ENCODE peak calls at places on chromosomes 16 and 17, in seven cellular contexts. E is tibial nerve, H is mucosa of descending colon, V is lower lobe of right lung, O is astrocyte of the spinal cord, I is endodermal cell, L is breast epithelium. Q is an unnamed sample.

GRCh38 chr17:82228842-82229685 is at the start of gene SLC16A3:
- DNase-seq in E (no peak), H (peak; percentile 83), V (peak; percentile 87), O (peak; percentile 63), I (peak; percentile 88), L (no peak), Q (no peak)

GRCh38 chr17:17613708-17614114 is 22.2 kb upstream of the PEMT start:
- DNase-seq in E (peak; percentile 40), H (no peak), V (no peak), O (peak; percentile 73), I (peak; percentile 95), L (peak; percentile 29), Q (peak; percentile 96)

GRCh38 chr16:86783626-86784266 is 205.4 kb downstream of the FOXL1 start:
- DNase-seq in E (no peak), H (no peak), V (no peak), O (peak; percentile 60), I (no peak), L (peak; percentile 95), Q (no peak)

GRCh38 chr16:90018297-90019200 is 707 bp downstream of the DBNDD1 start:
- DNase-seq in E (no peak), H (peak; percentile 46), V (no peak), O (no peak), I (peak; percentile 79), L (no peak), Q (peak; percentile 49)

GRCh38 chr17:28372945-28373274 is 1.4 kb downstream of the SARM1 start:
- DNase-seq in E (no peak), H (no peak), V (no peak), O (no peak), I (no peak), L (no peak), Q (peak; percentile 29)

GRCh38 chr16:81491522-81492188 is 47.0 kb downstream of the CMIP start:
- DNase-seq in E (no peak), H (peak; percentile 14), V (no peak), O (peak; percentile 34), I (no peak), L (no peak), Q (no peak)

GRCh38 chr17:50642722-50643656 is 8.3 kb downstream of the ABCC3 start:
- DNase-seq in E (no peak), H (peak; percentile 22), V (no peak), O (no peak), I (peak; percentile 49), L (no peak), Q (no peak)

GRCh38 chr17:58756246-58757161 is 850 bp downstream of the PPM1E start:
- DNase-seq in E (no peak), H (no peak), V (no peak), O (no peak), I (peak; percentile 76), L (no peak), Q (peak; percentile 22)

GRCh38 chr16:3101841-3102470 is 2.9 kb upstream of the ZSCAN10 start:
- DNase-seq in E (no peak), H (peak; percentile 38), V (no peak), O (no peak), I (peak; percentile 89), L (no peak), Q (no peak)

GRCh38 chr17:47956818-47957590 is 679 bp downstream of the PRR15L start:
- DNase-seq in E (no peak), H (peak; percentile 54), V (no peak), O (no peak), I (no peak), L (no peak), Q (no peak)

GRCh38 chr16:82699262-82699661 is 72.5 kb downstream of the CDH13 start:
- DNase-seq in E (no peak), H (no peak), V (no peak), O (no peak), I (no peak), L (no peak), Q (no peak)

GRCh38 chr16:87411375-87412271 is 19.5 kb downstream of the MAP1LC3B start:
- DNase-seq in E (no peak), H (no peak), V (no peak), O (no peak), I (peak; percentile 31), L (no peak), Q (no peak)

GRCh38 chr17:40023590-40024292 is 8.5 kb downstream of the CSF3 start:
- DNase-seq in E (no peak), H (peak; percentile 85), V (peak; percentile 86), O (peak; percentile 35), I (peak; percentile 43), L (no peak), Q (peak; percentile 36)

GRCh38 chr16:4936181-4936990 is 562 bp downstream of the PPL start:
- DNase-seq in E (no peak), H (peak; percentile 71), V (peak; percentile 75), O (no peak), I (peak; percentile 85), L (peak; percentile 57), Q (no peak)

GRCh38 chr17:17077861-17078732 is 35.8 kb downstream of the MPRIP start:
- DNase-seq in E (no peak), H (peak; percentile 79), V (peak; percentile 38), O (no peak), I (no peak), L (no peak), Q (no peak)

GRCh38 chr17:73131993-73132595 is 32.7 kb upstream of the SSTR2 start:
- DNase-seq in E (no peak), H (no peak), V (no peak), O (no peak), I (peak; percentile 39), L (no peak), Q (no peak)

GRCh38 chr16:50207652-50208051 is 54.5 kb downstream of the TENT4B start:
- DNase-seq in E (no peak), H (no peak), V (no peak), O (peak; percentile 74), I (no peak), L (no peak), Q (no peak)

GRCh38 chr16:85149776-85150175 is 37.5 kb upstream of the CIBAR2 start:
- DNase-seq in E (no peak), H (no peak), V (no peak), O (no peak), I (no peak), L (peak; percentile 84), Q (no peak)

GRCh38 chr17:41131979-41132378 is 8.0 kb upstream of the KRTAP4-12 start:
- DNase-seq in E (no peak), H (no peak), V (no peak), O (no peak), I (no peak), L (no peak), Q (no peak)

GRCh38 chr16:85393674-85394510 is 219.2 kb upstream of the GSE1 start:
- DNase-seq in E (peak; percentile 31), H (peak; percentile 81), V (peak; percentile 80), O (peak; percentile 60), I (peak; percentile 92), L (no peak), Q (peak; percentile 56)

GRCh38 chr16:5873221-5873620 is 775.6 kb upstream of the EEF2KMT start:
- DNase-seq in E (no peak), H (no peak), V (no peak), O (no peak), I (no peak), L (no peak), Q (no peak)

GRCh38 chr16:17367932-17368331 is 102.8 kb downstream of the XYLT1 start:
- DNase-seq in E (no peak), H (no peak), V (no peak), O (peak; percentile 85), I (peak; percentile 96), L (no peak), Q (peak; percentile 6)

GRCh38 chr17:81097943-81098308 is 63.0 kb downstream of the BAIAP2 start:
- DNase-seq in E (no peak), H (peak; percentile 58), V (peak; percentile 76), O (peak; percentile 32), I (no peak), L (no peak), Q (peak; percentile 63)
- H3K4me3 ChIP-seq in E (no peak overlapping the region), H (no peak overlapping the region), V (peak overlapping the region; percentile 30), O (peak overlapping the region; percentile 20), I (no peak overlapping the region), L (no peak overlapping the region), Q (peak overlapping the region; percentile 13)

GRCh38 chr16:79188115-79188779 is 412.3 kb downstream of the MAF start:
- DNase-seq in E (no peak), H (no peak), V (no peak), O (no peak), I (no peak), L (no peak), Q (no peak)
- H3K4me3 ChIP-seq in E (no peak overlapping the region), H (no peak overlapping the region), V (no peak overlapping the region), O (no peak overlapping the region), I (no peak overlapping the region), L (no peak overlapping the region), Q (no peak overlapping the region)

GRCh38 chr16:56635441-56635967 is 3.0 kb upstream of the MT1A start:
- DNase-seq in E (no peak), H (no peak), V (no peak), O (no peak), I (peak; percentile 64), L (no peak), Q (no peak)

GRCh38 chr16:56636616-56637413 is 1.7 kb upstream of the MT1A start:
- DNase-seq in E (no peak), H (no peak), V (no peak), O (no peak), I (no peak), L (no peak), Q (no peak)

GRCh38 chr16:56633535-56633934 is 1.1 kb downstream of the MT1M start:
- DNase-seq in E (no peak), H (no peak), V (no peak), O (no peak), I (no peak), L (no peak), Q (no peak)

GRCh38 chr16:56632848-56633365 is 448 bp downstream of the MT1M start:
- DNase-seq in E (no peak), H (no peak), V (no peak), O (no peak), I (no peak), L (no peak), Q (no peak)

GRCh38 chr16:56634715-56635440 is 2.4 kb downstream of the MT1M start:
- DNase-seq in E (no peak), H (no peak), V (no peak), O (no peak), I (peak; percentile 73), L (no peak), Q (no peak)
- H3K4me3 ChIP-seq in E (no peak overlapping the region), H (no peak overlapping the region), V (peak overlapping the region; percentile 25), O (peak overlapping the region; percentile 15), I (peak overlapping the region; percentile 35), L (no peak overlapping the region), Q (no peak overlapping the region)

GRCh38 chr17:78316867-78317816 is 42.7 kb downstream of the SOCS3 start:
- DNase-seq in E (no peak), H (peak; percentile 80), V (peak; percentile 77), O (peak; percentile 48), I (peak; percentile 96), L (no peak), Q (peak; percentile 63)

GRCh38 chr17:78317817-78318400 is 42.0 kb downstream of the SOCS3 start:
- DNase-seq in E (no peak), H (peak; percentile 59), V (no peak), O (no peak), I (no peak), L (no peak), Q (no peak)

GRCh38 chr17:78315355-78316114 is 44.3 kb downstream of the SOCS3 start:
- DNase-seq in E (peak; percentile 76), H (peak; percentile 82), V (peak; percentile 76), O (peak; percentile 98), I (peak; percentile 86), L (peak; percentile 39), Q (peak; percentile 97)

GRCh38 chr17:78314683-78315354 is 45.1 kb downstream of the SOCS3 start:
- DNase-seq in E (no peak), H (peak; percentile 55), V (no peak), O (no peak), I (peak; percentile 82), L (no peak), Q (peak; percentile 74)

GRCh38 chr17:78316115-78316866 is 43.6 kb downstream of the SOCS3 start:
- DNase-seq in E (no peak), H (peak; percentile 65), V (no peak), O (no peak), I (peak; percentile 86), L (no peak), Q (no peak)
- H3K4me3 ChIP-seq in E (no peak overlapping the region), H (no peak overlapping the region), V (no peak overlapping the region), O (no peak overlapping the region), I (peak overlapping the region; percentile 70), L (no peak overlapping the region), Q (peak overlapping the region; percentile 49)